ENCODE peak calls at places on chromosomes 2 and 18, in four cellular contexts. One of them, this sample, is unnamed.

GRCh38 chr2:188217266-188217665 is 74.4 kb upstream of the GULP1 start:
- DNase-seq in T-helper 9 cell: no peak
- DNase-seq in astrocyte of the spinal cord: no peak
- DNase-seq in Peyer's patch: no peak
- DNase-seq in this sample: no peak

GRCh38 chr2:220506466-220506865 is 879.0 kb downstream of the SLC4A3 start:
- DNase-seq in T-helper 9 cell: no peak
- DNase-seq in Peyer's patch: no peak
- DNase-seq in astrocyte of the spinal cord: no peak
- DNase-seq in this sample: no peak

GRCh38 chr2:23673830-23674679 is 252.9 kb downstream of the ATAD2B start:
- DNase-seq in Peyer's patch: no peak
- DNase-seq in astrocyte of the spinal cord: peak; percentile 10
- DNase-seq in T-helper 9 cell: no peak
- DNase-seq in this sample: no peak

GRCh38 chr2:239895116-239895515 is 130.0 kb downstream of the NDUFA10 start:
- DNase-seq in astrocyte of the spinal cord: no peak
- DNase-seq in T-helper 9 cell: no peak
- DNase-seq in Peyer's patch: peak; percentile 2
- DNase-seq in this sample: no peak

GRCh38 chr2:26080356-26080755 is 46.5 kb downstream of the RAB10 start:
- DNase-seq in Peyer's patch: no peak
- DNase-seq in astrocyte of the spinal cord: no peak
- DNase-seq in T-helper 9 cell: no peak
- DNase-seq in this sample: no peak

GRCh38 chr2:155281907-155282306 is 583.4 kb downstream of the KCNJ3 start:
- DNase-seq in Peyer's patch: no peak
- DNase-seq in astrocyte of the spinal cord: no peak
- DNase-seq in T-helper 9 cell: no peak
- DNase-seq in this sample: no peak

GRCh38 chr2:128404709-128405466 is 86.2 kb upstream of the HS6ST1 start:
- DNase-seq in T-helper 9 cell: no peak
- DNase-seq in astrocyte of the spinal cord: no peak
- DNase-seq in Peyer's patch: no peak
- DNase-seq in this sample: no peak

GRCh38 chr2:111116016-111116746 is 4.5 kb upstream of the BCL2L11 start:
- DNase-seq in Peyer's patch: no peak
- DNase-seq in T-helper 9 cell: no peak
- DNase-seq in astrocyte of the spinal cord: no peak
- DNase-seq in this sample: peak; percentile 24

GRCh38 chr2:234109321-234109720 is 58.8 kb downstream of the SPP2 start:
- DNase-seq in Peyer's patch: no peak
- DNase-seq in astrocyte of the spinal cord: no peak
- DNase-seq in T-helper 9 cell: no peak
- DNase-seq in this sample: no peak

GRCh38 chr2:240289701-240290431 is 145.6 kb upstream of the GPC1 start:
- DNase-seq in astrocyte of the spinal cord: no peak
- DNase-seq in Peyer's patch: no peak
- DNase-seq in T-helper 9 cell: no peak
- DNase-seq in this sample: no peak

GRCh38 chr2:120175000-120175581 is 48.1 kb downstream of the TMEM185B start:
- DNase-seq in Peyer's patch: no peak
- DNase-seq in T-helper 9 cell: no peak
- DNase-seq in astrocyte of the spinal cord: peak; percentile 80
- DNase-seq in this sample: no peak

GRCh38 chr2:174334781-174335604 is at the start of gene SP9:
- DNase-seq in T-helper 9 cell: no peak
- DNase-seq in Peyer's patch: peak; percentile 59
- DNase-seq in astrocyte of the spinal cord: no peak
- DNase-seq in this sample: peak; percentile 35

GRCh38 chr2:32591669-32592463 is 36.0 kb upstream of the TTC27 start:
- DNase-seq in astrocyte of the spinal cord: peak; percentile 27
- DNase-seq in Peyer's patch: no peak
- DNase-seq in T-helper 9 cell: no peak
- DNase-seq in this sample: no peak

GRCh38 chr2:11985817-11986566 is 239.6 kb downstream of the LPIN1 start:
- DNase-seq in astrocyte of the spinal cord: no peak
- DNase-seq in Peyer's patch: no peak
- DNase-seq in T-helper 9 cell: no peak
- DNase-seq in this sample: no peak

GRCh38 chr2:204452464-204453023 is 92.7 kb upstream of the PARD3B start:
- DNase-seq in T-helper 9 cell: no peak
- DNase-seq in astrocyte of the spinal cord: peak; percentile 99
- DNase-seq in Peyer's patch: no peak
- DNase-seq in this sample: no peak

GRCh38 chr18:46253498-46253897 is 149.3 kb downstream of the HAUS1 start:
- DNase-seq in astrocyte of the spinal cord: peak; percentile 30
- DNase-seq in T-helper 9 cell: no peak
- DNase-seq in Peyer's patch: no peak
- DNase-seq in this sample: no peak

GRCh38 chr18:25164837-25165791 is 186.9 kb downstream of the ZNF521 start:
- DNase-seq in Peyer's patch: no peak
- DNase-seq in T-helper 9 cell: no peak
- DNase-seq in astrocyte of the spinal cord: peak; percentile 57
- DNase-seq in this sample: no peak

GRCh38 chr2:227766361-227766883 is 20.7 kb downstream of the SCYGR8 start:
- DNase-seq in astrocyte of the spinal cord: peak; percentile 73
- DNase-seq in T-helper 9 cell: peak; percentile 35
- DNase-seq in Peyer's patch: peak; percentile 82
- DNase-seq in this sample: peak; percentile 73

GRCh38 chr2:54490863-54491262 is 34.7 kb downstream of the SPTBN1 start:
- DNase-seq in astrocyte of the spinal cord: no peak
- DNase-seq in T-helper 9 cell: no peak
- DNase-seq in Peyer's patch: no peak
- DNase-seq in this sample: no peak